ENCODE peak calls at places on chromosomes 1 and 21, in four cellular contexts. O, X, P and I are unnamed samples.

GRCh38 chr1:39635205-39635870 is 4.1 kb downstream of the HEYL start:
- DNase-seq in O (peak), X (no peak), P (no peak), I (no peak)

GRCh38 chr1:34682452-34683223 is 72.2 kb upstream of the GJB5 start:
- DNase-seq in O (no peak), X (no peak), P (no peak), I (no peak)

GRCh38 chr1:92367496-92367895 is 68.6 kb downstream of the RPAP2 start:
- DNase-seq in O (no peak), X (no peak), P (no peak), I (no peak)

GRCh38 chr1:159005161-159005560 is 4.5 kb upstream of the IFI16 start:
- DNase-seq in O (no peak), X (no peak), P (no peak), I (no peak)

GRCh38 chr1:110548381-110548780 is 29.4 kb upstream of the KCNA10 start:
- DNase-seq in O (peak), X (no peak), P (no peak), I (peak)

GRCh38 chr1:225418059-225418458 is 9.8 kb downstream of the LBR start:
- DNase-seq in O (no peak), X (no peak), P (no peak), I (peak)

GRCh38 chr1:17192394-17193221 is 12.3 kb upstream of the PADI1 start:
- DNase-seq in O (peak), X (no peak), P (peak), I (no peak)

GRCh38 chr1:30756545-30757195 is 904 bp downstream of the LAPTM5 start:
- DNase-seq in O (no peak), X (peak), P (no peak), I (no peak)

GRCh38 chr1:230186003-230186863 is 119.2 kb downstream of the GALNT2 start:
- DNase-seq in O (no peak), X (no peak), P (no peak), I (peak)

GRCh38 chr1:246181244-246181643 is 325.8 kb downstream of the SMYD3 start:
- DNase-seq in O (no peak), X (no peak), P (no peak), I (no peak)

GRCh38 chr1:182644863-182645262 is 39.5 kb downstream of the RGS8 start:
- DNase-seq in O (no peak), X (no peak), P (no peak), I (no peak)

GRCh38 chr21:26943916-26944315 is 23.0 kb downstream of the ADAMTS5 start:
- DNase-seq in O (no peak), X (no peak), P (no peak), I (no peak)

GRCh38 chr1:16236091-16236494 is 890 bp downstream of the CPLANE2 start:
- DNase-seq in O (peak), X (no peak), P (no peak), I (peak)

GRCh38 chr1:182602945-182603645 is 1.1 kb downstream of the RGS16 start:
- DNase-seq in O (no peak), X (no peak), P (no peak), I (no peak)